ENCODE peak calls at places on chromosomes 4 and X, in nine cellular contexts. Q is stimulated activated naive CD4-positive, alpha-beta T cell; D is AG08396; A is uterus; V is neural crest cell; W is WTC11; O is GM19239; U is cerebellum; P is T-helper 9 cell. J is an unnamed sample.
A peak's percentile ranks its signal among the peaks of the same experiment; 100 is the strongest.

GRCh38 chrX:153688534-153688899 is 791 bp downstream of the SLC6A8 start:
- DNase-seq in Q (no peak), D (no peak), A (no peak), V (no peak), W (no peak), O (no peak), U (no peak), P (no peak), J (no peak)

GRCh38 chr4:114108869-114109268 is 129.4 kb upstream of the ARSJ start:
- DNase-seq in Q (no peak), D (no peak), A (no peak), V (no peak), W (no peak), O (no peak), U (peak; percentile 77), P (no peak), J (peak; percentile 98)

GRCh38 chr4:147138171-147138570 is 192.5 kb upstream of the TTC29 start:
- DNase-seq in Q (no peak), D (peak; percentile 18), A (no peak), V (no peak), W (no peak), O (no peak), U (no peak), P (no peak), J (no peak)

GRCh38 chrX:126552313-126553022 is at the start of gene DCAF12L1:
- DNase-seq in Q (no peak), D (no peak), A (no peak), V (peak; percentile 30), W (peak; percentile 43), O (no peak), U (no peak), P (no peak), J (no peak)

GRCh38 chrX:40107291-40108083 is 9.7 kb upstream of the BCOR start:
- DNase-seq in Q (no peak), D (peak; percentile 44), A (peak; percentile 40), V (no peak), W (no peak), O (peak; percentile 20), U (no peak), P (no peak), J (peak; percentile 56)

GRCh38 chrX:85963736-85964135 is 83.6 kb downstream of the CHM start:
- DNase-seq in Q (no peak), D (peak; percentile 65), A (no peak), V (no peak), W (no peak), O (no peak), U (no peak), P (no peak), J (no peak)

GRCh38 chr4:168221298-168221697 is 97.3 kb downstream of the DDX60 start:
- DNase-seq in Q (no peak), D (peak; percentile 14), A (no peak), V (no peak), W (no peak), O (no peak), U (no peak), P (no peak), J (no peak)

GRCh38 chrX:50436797-50437196 is 33.8 kb downstream of the DGKK start:
- DNase-seq in Q (no peak), D (no peak), A (no peak), V (no peak), W (no peak), O (no peak), U (no peak), P (no peak), J (no peak)

GRCh38 chr4:124980276-124980752 is 267.8 kb upstream of the ANKRD50 start:
- DNase-seq in Q (no peak), D (no peak), A (no peak), V (no peak), W (no peak), O (no peak), U (no peak), P (no peak), J (no peak)

GRCh38 chr4:149885896-149886295 is 70.3 kb upstream of the IQCM start:
- DNase-seq in Q (no peak), D (peak; percentile 34), A (no peak), V (no peak), W (no peak), O (no peak), U (no peak), P (no peak), J (no peak)

GRCh38 chrX:148723551-148723950 is 223.1 kb downstream of the AFF2 start:
- DNase-seq in Q (no peak), D (no peak), A (no peak), V (no peak), W (no peak), O (no peak), U (peak; percentile 55), P (no peak), J (peak; percentile 94)

GRCh38 chr4:156169011-156169410 is 215.3 kb upstream of the CTSO start:
- DNase-seq in Q (no peak), D (peak; percentile 49), A (peak; percentile 58), V (peak; percentile 5), W (peak; percentile 17), O (no peak), U (peak; percentile 3), P (no peak), J (peak; percentile 44)

GRCh38 chr4:182905038-182905437 is 12.1 kb downstream of the DCTD start:
- DNase-seq in Q (no peak), D (no peak), A (no peak), V (no peak), W (no peak), O (no peak), U (no peak), P (no peak), J (no peak)

GRCh38 chr4:3671571-3672464 is 94.4 kb upstream of the ADRA2C start:
- DNase-seq in Q (no peak), D (peak; percentile 56), A (no peak), V (no peak), W (no peak), O (no peak), U (no peak), P (no peak), J (no peak)

GRCh38 chrX:113400193-113400704 is 559.6 kb upstream of the AMOT start:
- DNase-seq in Q (no peak), D (no peak), A (no peak), V (no peak), W (no peak), O (no peak), U (no peak), P (no peak), J (no peak)

GRCh38 chr4:108247511-108248088 is 78.9 kb upstream of the LEF1 start:
- DNase-seq in Q (no peak), D (no peak), A (no peak), V (no peak), W (peak; percentile 45), O (no peak), U (no peak), P (no peak), J (no peak)

GRCh38 chrX:120419465-120419864 is 49.6 kb downstream of the LAMP2 start:
- DNase-seq in Q (peak; percentile 18), D (no peak), A (no peak), V (no peak), W (no peak), O (peak; percentile 1), U (no peak), P (no peak), J (no peak)

GRCh38 chr4:189117426-189117825 is 823.2 kb upstream of the FRG1 start:
- DNase-seq in Q (no peak), D (no peak), A (no peak), V (no peak), W (peak; percentile 26), O (no peak), U (no peak), P (no peak), J (no peak)

GRCh38 chr4:149371021-149371420 is 444.6 kb downstream of the IQCM start:
- DNase-seq in Q (no peak), D (peak; percentile 51), A (no peak), V (no peak), W (peak; percentile 28), O (no peak), U (peak; percentile 0), P (no peak), J (peak; percentile 9)

GRCh38 chr4:26839534-26839951 is 21.1 kb upstream of the STIM2 start:
- DNase-seq in Q (no peak), D (peak; percentile 28), A (no peak), V (no peak), W (no peak), O (no peak), U (peak; percentile 31), P (no peak), J (no peak)

GRCh38 chrX:26522501-26522900 is 306.5 kb downstream of the MAGEB5 start:
- DNase-seq in Q (no peak), D (no peak), A (no peak), V (no peak), W (no peak), O (no peak), U (no peak), P (no peak), J (no peak)

GRCh38 chr4:145347684-145348083 is 134.0 kb upstream of the SMAD1 start:
- DNase-seq in Q (no peak), D (peak; percentile 25), A (no peak), V (no peak), W (no peak), O (no peak), U (no peak), P (no peak), J (no peak)

GRCh38 chr4:102868153-102868781 is 525 bp upstream of the CISD2 start:
- DNase-seq in Q (no peak), D (no peak), A (peak; percentile 24), V (peak; percentile 2), W (peak; percentile 19), O (no peak), U (no peak), P (peak; percentile 9), J (no peak)

GRCh38 chrX:104420907-104421306 is 145.1 kb upstream of the IL1RAPL2 start:
- DNase-seq in Q (no peak), D (no peak), A (no peak), V (no peak), W (no peak), O (no peak), U (no peak), P (no peak), J (no peak)

GRCh38 chr4:78024692-78025091 is 32.4 kb upstream of the FRAS1 start:
- DNase-seq in Q (no peak), D (no peak), A (no peak), V (no peak), W (no peak), O (no peak), U (no peak), P (no peak), J (no peak)

GRCh38 chr4:158670975-158671664 is 567 bp downstream of the C4orf46 start:
- DNase-seq in Q (peak; percentile 67), D (peak; percentile 75), A (peak; percentile 40), V (peak; percentile 39), W (peak; percentile 36), O (no peak), U (peak; percentile 19), P (no peak), J (peak; percentile 56)

GRCh38 chr4:112647785-112648184 is 10.8 kb downstream of the LARP7 start:
- DNase-seq in Q (no peak), D (no peak), A (no peak), V (no peak), W (no peak), O (no peak), U (no peak), P (no peak), J (no peak)

GRCh38 chr4:37073226-37073840 is 171.2 kb upstream of the NWD2 start:
- DNase-seq in Q (no peak), D (no peak), A (no peak), V (no peak), W (no peak), O (no peak), U (no peak), P (no peak), J (no peak)

GRCh38 chr4:65623509-65623908 is 46.8 kb downstream of the EPHA5 start:
- DNase-seq in Q (no peak), D (peak; percentile 6), A (no peak), V (no peak), W (no peak), O (no peak), U (no peak), P (no peak), J (no peak)

GRCh38 chr4:52588097-52588496 is 71.0 kb downstream of the USP46 start:
- DNase-seq in Q (no peak), D (no peak), A (peak; percentile 27), V (peak; percentile 12), W (peak; percentile 64), O (peak; percentile 8), U (peak; percentile 28), P (no peak), J (peak; percentile 53)

GRCh38 chr4:176778063-176778462 is 14.7 kb downstream of the VEGFC start:
- DNase-seq in Q (no peak), D (no peak), A (no peak), V (no peak), W (no peak), O (no peak), U (no peak), P (no peak), J (no peak)